ENCODE peak calls at places on chromosomes 6 and 20, in nine cellular contexts. F, Z, Q, M, I, O, T, S and X are unnamed samples.

GRCh38 chr6:26592649-26593048 is 4.1 kb upstream of the ABT1 start:
- DNase-seq in F (no peak), Z (peak; percentile 18), Q (no peak), M (no peak), I (no peak), O (no peak), T (no peak), S (peak; percentile 30), X (no peak)

GRCh38 chr20:18042211-18042610 is 15.5 kb downstream of the OVOL2 start:
- DNase-seq in F (no peak), Z (no peak), Q (no peak), M (no peak), I (no peak), O (no peak), T (no peak), S (no peak), X (no peak)

GRCh38 chr20:63979221-63979548 is 257 bp downstream of the SAMD10 start:
- DNase-seq in F (no peak), Z (no peak), Q (no peak), M (no peak), I (no peak), O (no peak), T (no peak), S (no peak), X (no peak)

GRCh38 chr20:53949319-53949839 is 121.0 kb downstream of the BCAS1 start:
- DNase-seq in F (peak; percentile 99), Z (peak; percentile 88), Q (no peak), M (no peak), I (no peak), O (peak; percentile 60), T (no peak), S (peak; percentile 90), X (no peak)

GRCh38 chr6:79427721-79428120 is 109.5 kb downstream of the LCA5 start:
- DNase-seq in F (no peak), Z (peak; percentile 13), Q (no peak), M (no peak), I (no peak), O (no peak), T (no peak), S (no peak), X (no peak)

GRCh38 chr6:69594405-69594804 is 202.4 kb downstream of the LMBRD1 start:
- DNase-seq in F (no peak), Z (no peak), Q (no peak), M (no peak), I (no peak), O (no peak), T (no peak), S (no peak), X (no peak)

GRCh38 chr20:58312836-58313235 is 3.3 kb downstream of the RAB22A start:
- DNase-seq in F (no peak), Z (no peak), Q (no peak), M (no peak), I (no peak), O (no peak), T (no peak), S (no peak), X (no peak)

GRCh38 chr20:44206132-44206531 is 4.4 kb downstream of the OSER1 start:
- DNase-seq in F (no peak), Z (no peak), Q (no peak), M (no peak), I (no peak), O (no peak), T (no peak), S (no peak), X (no peak)

GRCh38 chr20:38152175-38153010 is 12.7 kb downstream of the TGM2 start:
- DNase-seq in F (peak; percentile 84), Z (peak; percentile 72), Q (no peak), M (no peak), I (peak; percentile 64), O (peak; percentile 93), T (no peak), S (peak; percentile 21), X (peak; percentile 62)

GRCh38 chr6:2744206-2744771 is 6.4 kb downstream of the MYLK4 start:
- DNase-seq in F (peak; percentile 17), Z (peak; percentile 36), Q (no peak), M (no peak), I (no peak), O (no peak), T (no peak), S (no peak), X (peak; percentile 68)

GRCh38 chr6:99603421-99604160 is 3.0 kb upstream of the PRDM13 start:
- DNase-seq in F (peak; percentile 27), Z (no peak), Q (no peak), M (peak; percentile 81), I (no peak), O (peak; percentile 48), T (no peak), S (no peak), X (no peak)

GRCh38 chr20:48612335-48612734 is 215.5 kb downstream of the PREX1 start:
- DNase-seq in F (no peak), Z (no peak), Q (no peak), M (no peak), I (no peak), O (no peak), T (no peak), S (no peak), X (peak; percentile 1)

GRCh38 chr20:45833883-45834796 is 541 bp downstream of the SNX21 start:
- DNase-seq in F (peak; percentile 67), Z (peak; percentile 75), Q (no peak), M (peak; percentile 80), I (peak; percentile 88), O (peak; percentile 76), T (peak; percentile 67), S (peak; percentile 47), X (peak; percentile 55)

GRCh38 chr20:35013421-35014411 is 58.0 kb downstream of the MYH7B start:
- DNase-seq in F (no peak), Z (no peak), Q (no peak), M (no peak), I (no peak), O (no peak), T (no peak), S (no peak), X (no peak)
- H3K36me3 ChIP-seq in F (peaks cover 25% of the 10 kb centered on the region), Z (peaks cover 10% of the 10 kb centered on the region), Q (peaks cover 88% of the 10 kb centered on the region), M (peaks cover 45% of the 10 kb centered on the region), I (no peaks in the 10 kb centered on the region), O (peaks cover 100% of the 10 kb centered on the region), T (no peaks in the 10 kb centered on the region), S (peaks cover 86% of the 10 kb centered on the region), X (peaks cover 64% of the 10 kb centered on the region)

DNA sequence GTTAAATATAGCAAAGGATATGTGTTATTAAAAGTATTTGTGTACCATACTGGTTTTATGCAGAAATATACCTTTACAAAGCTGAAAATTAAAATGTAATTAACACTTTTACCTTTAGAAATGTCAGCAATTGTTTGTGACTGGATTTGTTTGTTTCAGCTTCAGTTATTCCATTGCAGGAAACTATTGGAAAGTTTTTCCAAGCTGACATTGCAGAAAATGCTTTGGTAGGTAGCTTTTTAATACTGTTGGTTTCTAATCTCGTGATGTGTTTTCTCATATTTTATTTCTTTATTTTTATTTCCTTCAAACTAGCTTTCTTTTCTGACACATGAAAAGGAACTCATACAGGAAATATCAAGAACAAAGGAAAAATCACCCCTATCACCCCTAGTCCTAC is 8.2 kb downstream of the NDUFAF5 start:
- DNase-seq in F (no peak), Z (no peak), Q (no peak), M (no peak), I (no peak), O (no peak), T (no peak), S (no peak), X (no peak)
- H3K36me3 ChIP-seq in F (peaks cover 7% of the 10 kb centered on the region), Z (peaks cover 63% of the 10 kb centered on the region), Q (peaks cover 88% of the 10 kb centered on the region), M (peaks cover 92% of the 10 kb centered on the region), I (no peaks in the 10 kb centered on the region), O (peaks cover 75% of the 10 kb centered on the region), T (peaks cover 5% of the 10 kb centered on the region), S (peaks cover 74% of the 10 kb centered on the region), X (no peaks in the 10 kb centered on the region)

GRCh38 chr6:33772114-33772830 is 16.7 kb downstream of the LEMD2 start:
- DNase-seq in F (no peak), Z (peak; percentile 40), Q (no peak), M (no peak), I (no peak), O (no peak), T (no peak), S (no peak), X (peak; percentile 34)

GRCh38 chr6:33776186-33776585 is 12.7 kb downstream of the LEMD2 start:
- DNase-seq in F (no peak), Z (no peak), Q (no peak), M (no peak), I (no peak), O (no peak), T (no peak), S (no peak), X (no peak)

GRCh38 chr6:33776764-33777163 is 12.2 kb downstream of the LEMD2 start:
- DNase-seq in F (no peak), Z (no peak), Q (no peak), M (no peak), I (no peak), O (no peak), T (no peak), S (no peak), X (no peak)

GRCh38 chr6:33772902-33773472 is 15.9 kb downstream of the LEMD2 start:
- DNase-seq in F (no peak), Z (no peak), Q (no peak), M (no peak), I (no peak), O (no peak), T (no peak), S (no peak), X (peak; percentile 9)

GRCh38 chr6:33774774-33775173 is 14.2 kb downstream of the LEMD2 start:
- DNase-seq in F (no peak), Z (no peak), Q (no peak), M (no peak), I (no peak), O (no peak), T (no peak), S (no peak), X (no peak)
- H3K36me3 ChIP-seq in F (peaks cover 33% of the 10 kb centered on the region), Z (peaks cover 60% of the 10 kb centered on the region), Q (peaks cover 73% of the 10 kb centered on the region), M (peaks cover 80% of the 10 kb centered on the region), I (no peaks in the 10 kb centered on the region), O (peaks cover 79% of the 10 kb centered on the region), T (peaks cover 29% of the 10 kb centered on the region), S (peaks cover 65% of the 10 kb centered on the region), X (peaks cover 45% of the 10 kb centered on the region)

GRCh38 chr6:160054913-160055312 is 66.7 kb upstream of the SLC22A1 start:
- DNase-seq in F (no peak), Z (no peak), Q (no peak), M (no peak), I (no peak), O (no peak), T (peak; percentile 12), S (no peak), X (no peak)
- H3K36me3 ChIP-seq in F (peaks cover 31% of the 10 kb centered on the region), Z (peaks cover 64% of the 10 kb centered on the region), Q (peaks cover 86% of the 10 kb centered on the region), M (peaks cover 78% of the 10 kb centered on the region), I (no peaks in the 10 kb centered on the region), O (peaks cover 97% of the 10 kb centered on the region), T (no peaks in the 10 kb centered on the region), S (peaks cover 86% of the 10 kb centered on the region), X (peaks cover 31% of the 10 kb centered on the region)

GRCh38 chr6:31881136-31881859 is 2.5 kb upstream of the SLC44A4 start:
- DNase-seq in F (no peak), Z (no peak), Q (no peak), M (no peak), I (no peak), O (no peak), T (no peak), S (no peak), X (no peak)
- H3K36me3 ChIP-seq in F (peaks cover 29% of the 10 kb centered on the region), Z (peaks cover 56% of the 10 kb centered on the region), Q (peaks cover 54% of the 10 kb centered on the region), M (peaks cover 73% of the 10 kb centered on the region), I (no peaks in the 10 kb centered on the region), O (peaks cover 69% of the 10 kb centered on the region), T (peaks cover 18% of the 10 kb centered on the region), S (peaks cover 48% of the 10 kb centered on the region), X (peaks cover 39% of the 10 kb centered on the region)